ENCODE peak calls at places on chromosomes 4 and X, in six cellular contexts. L, A, P, Q, B and U are unnamed samples.

GRCh38 chr4:156628858-156629257 is 342.7 kb downstream of the PDGFC start:
- DNase-seq in L (no peak), A (no peak), P (no peak), Q (no peak), B (no peak), U (no peak)

GRCh38 chr4:107834241-107834856 is 9.6 kb downstream of the SGMS2 start:
- DNase-seq in L (no peak), A (no peak), P (no peak), Q (no peak), B (no peak), U (no peak)

GRCh38 chr4:153393397-153393796 is 48.9 kb downstream of the MND1 start:
- DNase-seq in L (no peak), A (no peak), P (no peak), Q (no peak), B (no peak), U (peak; percentile 85)

GRCh38 chr4:82517043-82517442 is 44.7 kb downstream of the TMEM150C start:
- DNase-seq in L (no peak), A (no peak), P (no peak), Q (no peak), B (no peak), U (peak; percentile 61)

GRCh38 chr4:15906024-15906443 is 32.5 kb downstream of the FGFBP1 start:
- DNase-seq in L (peak; percentile 85), A (no peak), P (peak; percentile 36), Q (peak; percentile 79), B (no peak), U (no peak)

GRCh38 chr4:101475246-101475645 is 127.9 kb upstream of the PPP3CA start:
- DNase-seq in L (no peak), A (no peak), P (no peak), Q (no peak), B (no peak), U (no peak)

GRCh38 chrX:21490341-21490740 is 116.1 kb downstream of the CNKSR2 start:
- DNase-seq in L (no peak), A (no peak), P (no peak), Q (no peak), B (no peak), U (no peak)

GRCh38 chr4:177484613-177485021 is 42.4 kb upstream of the AGA start:
- DNase-seq in L (no peak), A (peak; percentile 17), P (no peak), Q (no peak), B (no peak), U (peak; percentile 97)

GRCh38 chrX:154751669-154752271 is 893 bp upstream of the GAB3 start:
- DNase-seq in L (no peak), A (no peak), P (peak; percentile 85), Q (no peak), B (no peak), U (no peak)

GRCh38 chr4:32189130-32189529 is 1469.0 kb downstream of the PCDH7 start:
- DNase-seq in L (no peak), A (no peak), P (no peak), Q (no peak), B (no peak), U (no peak)

GRCh38 chr4:158860856-158861255 is 92.0 kb downstream of the FNIP2 start:
- DNase-seq in L (no peak), A (no peak), P (no peak), Q (no peak), B (no peak), U (no peak)

GRCh38 chr4:158861281-158861680 is 92.5 kb downstream of the FNIP2 start:
- DNase-seq in L (no peak), A (no peak), P (no peak), Q (no peak), B (no peak), U (no peak)

GRCh38 chr4:158859661-158860060 is 90.8 kb downstream of the FNIP2 start:
- DNase-seq in L (no peak), A (no peak), P (no peak), Q (no peak), B (no peak), U (no peak)

GRCh38 chr4:158856852-158857251 is 88.0 kb downstream of the FNIP2 start:
- DNase-seq in L (no peak), A (peak; percentile 15), P (peak; percentile 28), Q (no peak), B (peak; percentile 44), U (peak; percentile 68)

GRCh38 chr4:158858410-158859189 is 89.8 kb downstream of the FNIP2 start:
- DNase-seq in L (no peak), A (peak; percentile 16), P (no peak), Q (no peak), B (no peak), U (peak; percentile 71)
- TF ChIP-seq USF2 in L (no peak), A (no peak), P (no peak), Q (no peak), B (no peak), U (no peak)

GRCh38 chr4:7052313-7052712 is 9.1 kb downstream of the TADA2B start:
- DNase-seq in L (no peak), A (no peak), P (no peak), Q (no peak), B (no peak), U (no peak)

GRCh38 chr4:7051905-7052304 is 8.7 kb downstream of the TADA2B start:
- DNase-seq in L (no peak), A (no peak), P (no peak), Q (no peak), B (no peak), U (no peak)

GRCh38 chr4:7051144-7051495 is 7.9 kb downstream of the TADA2B start:
- DNase-seq in L (no peak), A (no peak), P (no peak), Q (no peak), B (no peak), U (no peak)

GRCh38 chr4:7054106-7054880 is 11.1 kb downstream of the TADA2B start:
- DNase-seq in L (no peak), A (no peak), P (no peak), Q (no peak), B (no peak), U (no peak)

DNA sequence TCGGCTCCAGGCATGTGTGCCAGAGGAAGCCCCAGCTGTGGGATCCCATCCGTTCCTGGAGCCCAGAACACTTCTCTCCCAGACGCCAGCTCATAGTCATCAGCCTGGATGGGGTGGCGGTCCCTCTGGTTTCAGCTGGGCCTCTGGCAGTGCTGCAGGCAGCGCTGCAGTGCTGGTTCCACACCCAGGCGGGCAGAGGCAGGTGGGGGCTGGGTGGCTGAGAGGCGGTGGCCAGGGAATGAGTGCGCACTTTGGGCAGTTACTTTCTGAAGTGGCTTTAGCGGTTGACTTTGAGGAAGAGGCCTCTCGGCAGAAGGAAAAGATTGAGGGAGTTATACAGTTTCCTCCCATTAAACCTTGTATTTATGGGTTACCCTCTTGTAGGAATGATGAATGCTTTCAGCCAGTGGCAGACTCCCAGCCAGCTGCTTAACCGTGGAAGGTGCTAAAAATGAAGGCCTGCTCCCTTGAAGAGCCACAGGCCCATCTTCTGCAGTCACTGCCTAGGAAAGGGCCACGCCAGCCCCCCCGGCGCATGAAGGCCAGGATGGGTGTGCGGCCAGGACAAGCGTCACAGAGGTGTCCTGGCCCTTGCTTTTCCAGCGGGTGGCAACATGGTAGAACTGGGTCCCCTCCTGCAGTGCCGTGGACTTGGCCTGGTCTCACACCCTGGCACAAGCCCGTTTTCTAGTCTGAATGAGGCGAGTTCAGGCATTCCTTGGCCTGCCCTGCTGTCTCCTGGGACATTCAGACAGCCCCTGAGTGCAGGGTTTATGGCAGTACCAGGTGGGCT is 9.9 kb downstream of the TADA2B start:
- DNase-seq in L (no peak), A (no peak), P (no peak), Q (no peak), B (no peak), U (no peak)
- H3K4me2 ChIP-seq in L (no peak overlapping the region), A (no peak overlapping the region), P (no peak overlapping the region), Q (no peak overlapping the region), B (no peak overlapping the region), U (no peak overlapping the region)

GRCh38 chrX:134256684-134257083 is 19.7 kb downstream of the CCDC160 start:
- DNase-seq in L (no peak), A (no peak), P (no peak), Q (no peak), B (no peak), U (no peak)

GRCh38 chrX:134254511-134254910 is 17.5 kb downstream of the CCDC160 start:
- DNase-seq in L (no peak), A (no peak), P (no peak), Q (no peak), B (no peak), U (no peak)

GRCh38 chrX:134258202-134258601 is 21.2 kb downstream of the CCDC160 start:
- DNase-seq in L (no peak), A (no peak), P (peak; percentile 8), Q (no peak), B (no peak), U (no peak)

GRCh38 chrX:134251241-134251640 is 14.3 kb downstream of the CCDC160 start:
- DNase-seq in L (no peak), A (no peak), P (no peak), Q (no peak), B (no peak), U (no peak)

DNA sequence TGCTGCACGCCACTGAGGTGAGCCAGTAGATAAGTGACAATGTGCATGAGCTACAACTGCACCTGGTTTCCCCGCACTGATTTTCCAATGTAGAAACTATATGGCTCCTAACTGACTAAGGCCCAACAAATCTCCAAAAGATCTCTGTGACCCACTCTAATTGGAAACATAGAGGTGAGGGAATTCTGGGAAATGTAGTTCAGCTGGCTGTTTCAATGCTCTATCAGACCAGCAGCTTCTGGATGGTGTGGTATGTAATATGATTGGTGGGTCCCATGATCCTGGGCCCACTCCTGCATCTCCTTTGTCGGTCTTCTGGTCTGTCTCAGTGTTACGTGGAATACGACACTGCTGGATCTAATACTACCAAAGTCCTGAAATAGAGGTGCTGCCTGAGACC is 18.6 kb downstream of the CCDC160 start:
- DNase-seq in L (no peak), A (no peak), P (no peak), Q (no peak), B (no peak), U (no peak)
- TF ChIP-seq USF2 in L (no peak), A (no peak), P (no peak), Q (no peak), B (no peak), U (no peak)

DNA sequence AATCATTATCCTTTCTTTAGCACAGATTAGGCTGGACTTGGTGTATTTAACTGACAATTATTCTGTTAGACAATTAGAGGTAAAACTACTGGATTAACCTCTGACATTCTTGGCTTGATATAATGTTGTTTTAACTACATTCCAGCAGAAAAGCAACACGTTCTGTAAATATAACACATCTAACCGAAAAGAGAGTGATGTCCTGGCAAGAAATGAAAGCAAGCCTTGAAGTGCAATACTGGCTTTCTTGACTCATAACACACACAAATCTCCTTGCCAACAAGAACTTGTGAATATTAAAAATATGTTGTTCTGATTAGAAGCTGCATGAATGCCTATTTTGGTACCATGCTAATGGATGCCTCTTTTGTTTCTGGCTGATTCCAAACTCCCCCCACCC is 76.4 kb downstream of the EFHC2 start:
- DNase-seq in L (no peak), A (no peak), P (no peak), Q (no peak), B (no peak), U (no peak)
- H3K4me2 ChIP-seq in L (no peak overlapping the region), A (no peak overlapping the region), P (no peak overlapping the region), Q (no peak overlapping the region), B (no peak overlapping the region), U (no peak overlapping the region)

GRCh38 chrX:102964941-102965340 is 27.9 kb downstream of the RAB40AL start:
- DNase-seq in L (no peak), A (no peak), P (no peak), Q (no peak), B (no peak), U (no peak)
- TF ChIP-seq USF2 in L (no peak), A (no peak), P (no peak), Q (no peak), B (no peak), U (no peak)